ENCODE peak calls at places on chromosome 16, in four cellular contexts. V, S, L and R are unnamed samples.

GRCh38 chr16:89489040-89489721 is 1.2 kb downstream of the ANKRD11 start:
- DNase-seq in L (peak), S (peak), V (peak), R (peak)

GRCh38 chr16:50666658-50667496 is 14.2 kb downstream of the SNX20 start:
- DNase-seq in V (no peak), L (no peak), S (no peak), R (no peak)

GRCh38 chr16:87615621-87616041 is 13.3 kb downstream of the JPH3 start:
- DNase-seq in L (no peak), V (no peak), S (no peak), R (peak)

GRCh38 chr16:87264634-87265033 is 52.6 kb downstream of the C16orf95 start:
- DNase-seq in V (no peak), L (no peak), S (no peak), R (no peak)

GRCh38 chr16:10992797-10993196 is 48.4 kb downstream of the CLEC16A start:
- DNase-seq in V (no peak), S (no peak), L (peak), R (no peak)

GRCh38 chr16:83403751-83404150 is 404.0 kb upstream of the HSBP1 start:
- DNase-seq in V (no peak), L (no peak), S (no peak), R (no peak)

GRCh38 chr16:17887963-17888362 is 417.2 kb upstream of the XYLT1 start:
- DNase-seq in V (no peak), L (no peak), S (no peak), R (no peak)

GRCh38 chr16:57608462-57609113 is 19.8 kb upstream of the ADGRG1 start:
- DNase-seq in L (no peak), S (no peak), V (no peak), R (no peak)

GRCh38 chr16:79375351-79375750 is 225.2 kb downstream of the MAF start:
- DNase-seq in V (no peak), S (no peak), L (no peak), R (no peak)

GRCh38 chr16:8885674-8886592 is 3.8 kb downstream of the LITAFD start:
- DNase-seq in S (no peak), V (no peak), L (no peak), R (no peak)

GRCh38 chr16:66717112-66717675 is 20.7 kb upstream of the CMTM4 start:
- DNase-seq in L (peak), V (peak), S (peak), R (no peak)

GRCh38 chr16:9012848-9013507 is 49.3 kb upstream of the USP7 start:
- DNase-seq in L (no peak), S (peak), V (no peak), R (no peak)

GRCh38 chr16:68369697-68370096 is 58.9 kb downstream of the PRMT7 start:
- DNase-seq in S (no peak), V (no peak), L (no peak), R (peak)

GRCh38 chr16:66547101-66547989 is 2.6 kb downstream of the TK2 start:
- DNase-seq in S (no peak), V (no peak), L (no peak), R (no peak)